ENCODE peak calls at places on chromosomes 16 and 17, in four cellular contexts. B is right lobe of liver, U is sigmoid colon, X is stomach. D is an unnamed sample.

GRCh38 chr17:40480501-40481003 is 20.9 kb downstream of the TNS4 start:
- DNase-seq in B (no peak), U (no peak), X (peak), D (peak)

GRCh38 chr17:35188111-35188510 is 6.1 kb downstream of the SLC35G3 start:
- DNase-seq in B (no peak), U (no peak), X (no peak), D (no peak)

GRCh38 chr17:19978206-19978802 is 676 bp upstream of the AKAP10 start:
- DNase-seq in B (no peak), U (no peak), X (no peak), D (peak)

GRCh38 chr17:205817-206216 is 24.4 kb upstream of the DOC2B start:
- DNase-seq in B (no peak), U (peak), X (no peak), D (peak)

GRCh38 chr16:66510711-66511614 is 39.0 kb downstream of the TK2 start:
- DNase-seq in B (peak), U (peak), X (peak), D (no peak)

GRCh38 chr17:78824240-78824639 is 16.4 kb downstream of the USP36 start:
- DNase-seq in B (no peak), U (no peak), X (no peak), D (no peak)

GRCh38 chr16:89369266-89369895 is 121.0 kb downstream of the ANKRD11 start:
- DNase-seq in B (no peak), U (no peak), X (no peak), D (no peak)

GRCh38 chr16:56005958-56006357 is 130.8 kb upstream of the CES5A start:
- DNase-seq in B (no peak), U (no peak), X (no peak), D (no peak)

GRCh38 chr16:1530883-1531637 is 2.4 kb upstream of the TMEM204 start:
- DNase-seq in B (no peak), U (peak), X (no peak), D (no peak)

GRCh38 chr16:71590584-71590983 is 13.7 kb upstream of the TAT start:
- DNase-seq in B (peak), U (no peak), X (no peak), D (no peak)

GRCh38 chr17:61128671-61129115 is 270.9 kb upstream of the TBX2 start:
- DNase-seq in B (no peak), U (no peak), X (no peak), D (no peak)

GRCh38 chr17:33267279-33267790 is 25.8 kb downstream of the ASIC2 start:
- DNase-seq in B (no peak), U (no peak), X (no peak), D (no peak)

GRCh38 chr17:3695129-3695722 is 729 bp downstream of the P2RX5 start:
- DNase-seq in B (no peak), U (no peak), X (no peak), D (no peak)

GRCh38 chr16:19710191-19710908 is 7.7 kb downstream of the KNOP1 start:
- DNase-seq in B (no peak), U (no peak), X (no peak), D (peak)

GRCh38 chr16:69119536-69119935 is 12.9 kb downstream of the CHTF8 start:
- DNase-seq in B (peak), U (no peak), X (no peak), D (peak)

GRCh38 chr16:67268136-67268579 is 11.2 kb upstream of the PLEKHG4 start:
- DNase-seq in B (no peak), U (peak), X (peak), D (peak)

GRCh38 chr16:74485916-74486315 is 64.6 kb upstream of the CLEC18B start:
- DNase-seq in B (no peak), U (no peak), X (no peak), D (no peak)

GRCh38 chr17:61635913-61636432 is 45.0 kb upstream of the NACA2 start:
- DNase-seq in B (peak), U (no peak), X (peak), D (no peak)

GRCh38 chr17:50949128-50950001 is 83.2 kb upstream of the TOB1 start:
- DNase-seq in B (peak), U (peak), X (no peak), D (no peak)

GRCh38 chr17:43936434-43936833 is 5.8 kb downstream of the PPY start:
- DNase-seq in B (no peak), U (no peak), X (no peak), D (no peak)

GRCh38 chr16:2096853-2097620 is 38.7 kb downstream of the PKD1 start:
- DNase-seq in B (no peak), U (no peak), X (no peak), D (no peak)

GRCh38 chr16:67173808-67174705 is 3.7 kb downstream of the NOL3 start:
- DNase-seq in B (peak), U (peak), X (peak), D (peak)

GRCh38 chr16:24848065-24848464 is 2.3 kb downstream of the SLC5A11 start:
- DNase-seq in B (no peak), U (peak), X (no peak), D (no peak)

GRCh38 chr17:32852811-32853210 is 24.1 kb downstream of the MYO1D start:
- DNase-seq in B (no peak), U (no peak), X (no peak), D (no peak)

GRCh38 chr16:668519-669171 is 713 bp downstream of the RHOT2 start:
- DNase-seq in B (no peak), U (no peak), X (no peak), D (no peak)

GRCh38 chr16:84585886-84586285 is 32.0 kb downstream of the COTL1 start:
- DNase-seq in B (no peak), U (no peak), X (no peak), D (no peak)

GRCh38 chr17:327296-327695 is 25.3 kb downstream of the RPH3AL start:
- DNase-seq in B (no peak), U (peak), X (no peak), D (peak)

DNA sequence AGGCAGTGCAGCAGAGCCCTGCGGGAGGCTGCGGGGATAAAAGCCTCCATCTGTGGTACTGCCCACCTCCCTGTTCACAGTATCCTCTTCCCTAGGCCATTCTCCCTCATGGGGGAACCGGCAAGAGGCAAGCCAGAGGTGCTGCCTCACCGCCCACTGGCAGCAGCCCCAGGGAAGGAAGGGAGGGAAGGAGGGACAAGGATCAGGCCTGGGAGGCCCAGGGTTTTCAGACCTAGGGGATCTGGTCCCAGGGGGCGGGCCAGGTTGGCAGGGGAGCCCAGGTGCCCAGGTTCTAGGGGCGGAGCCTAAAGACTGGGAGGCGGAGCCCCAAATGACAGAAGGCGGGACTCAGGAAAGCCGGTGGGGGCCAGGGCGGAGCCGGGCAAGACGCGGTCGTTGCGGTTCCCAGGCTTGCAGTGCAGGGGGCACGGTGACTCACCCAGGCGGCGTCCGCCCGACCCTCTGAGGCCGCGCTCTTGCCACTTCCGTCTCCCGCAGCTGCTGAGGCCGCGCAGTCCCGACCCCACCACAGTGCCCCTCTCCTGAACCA is 3.0 kb upstream of the MTMR4 start:
- DNase-seq in B (no peak), U (no peak), X (no peak), D (no peak)
- TF ChIP-seq POLR2A in B (peak), U (peak), X (no peak), D (no peak)

DNA sequence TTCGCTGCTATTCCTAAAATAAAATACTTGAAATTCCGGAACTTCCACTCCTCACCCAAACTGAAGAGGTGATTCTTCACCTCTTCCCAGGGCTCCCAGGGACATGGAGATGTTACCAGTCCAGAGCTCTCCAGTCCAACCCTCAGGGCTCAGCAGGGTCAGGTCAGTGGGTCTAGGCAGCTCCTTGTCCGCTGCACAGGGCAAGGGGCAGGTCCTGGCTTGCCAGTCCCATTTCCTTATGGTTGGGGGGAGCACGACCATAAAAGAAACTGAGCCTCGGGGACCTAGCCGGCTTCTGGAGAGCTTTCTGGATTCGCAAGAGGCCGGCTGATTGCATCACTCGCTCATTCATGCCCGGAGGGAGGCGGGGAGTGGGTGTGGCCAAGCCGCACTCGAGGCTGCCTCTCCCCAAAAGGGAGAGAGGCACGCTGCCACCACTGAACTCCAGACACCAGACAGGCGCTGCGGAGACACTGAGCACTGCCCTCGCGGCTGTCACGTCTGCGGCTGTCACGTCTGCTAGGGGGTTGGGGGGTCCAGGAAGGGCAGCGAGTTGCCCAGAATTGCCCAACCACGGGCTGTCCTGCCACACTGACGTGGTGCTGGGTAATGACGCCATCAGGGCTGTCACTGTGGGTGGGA is 15.8 kb downstream of the SLC7A5 start:
- DNase-seq in B (peak), U (peak), X (peak), D (peak)
- TF ChIP-seq POLR2A in B (peak), U (peak), X (no peak), D (no peak)

DNA sequence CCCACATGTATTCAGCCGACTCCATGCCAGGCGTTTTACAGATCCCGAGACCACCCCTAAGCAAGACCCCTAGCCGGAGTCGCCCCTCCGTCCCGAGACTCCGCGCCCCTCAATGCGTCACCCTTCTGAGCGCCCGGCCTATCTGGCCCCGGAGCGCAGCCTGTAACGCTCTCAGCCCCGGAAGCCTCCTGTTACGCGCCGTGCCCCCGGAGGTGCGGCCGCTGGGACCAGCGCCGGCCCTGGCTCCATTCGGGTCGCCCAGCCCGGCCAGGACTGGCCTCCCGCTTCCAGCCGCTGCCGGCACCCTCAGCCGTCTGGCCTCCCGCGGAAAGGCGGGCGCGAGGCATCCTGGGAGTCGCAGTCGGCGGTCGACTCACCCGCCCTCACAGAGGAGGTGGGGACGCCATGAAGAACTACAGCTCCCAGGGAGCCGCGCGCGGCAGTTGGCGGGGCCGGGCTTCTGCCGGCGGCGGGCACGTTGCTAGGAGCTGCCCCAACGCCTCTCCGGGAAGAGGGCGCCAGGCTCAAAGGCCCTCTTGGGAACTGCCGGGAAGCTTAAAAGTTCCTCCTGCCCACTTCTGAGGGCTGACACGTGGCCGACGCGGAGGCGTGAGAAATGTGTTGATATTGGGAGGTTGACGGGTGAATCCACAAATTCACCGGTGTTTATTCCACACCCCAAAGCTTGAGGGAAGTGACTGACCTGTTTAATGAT is at the start of gene FBF1:
- DNase-seq in B (peak), U (peak), X (peak), D (peak)
- TF ChIP-seq POLR2A in B (peak), U (peak), X (no peak), D (peak)

GRCh38 chr16:31487720-31488629 is 5.1 kb downstream of the SLC5A2 start:
- DNase-seq in B (no peak), U (no peak), X (peak), D (peak)
- TF ChIP-seq POLR2A in B (no peak), U (no peak), X (no peak), D (no peak)

GRCh38 chr17:54900457-54901229 is at the start of gene TOM1L1:
- DNase-seq in B (peak), U (peak), X (peak), D (no peak)
- TF ChIP-seq POLR2A in B (peak), U (no peak), X (no peak), D (no peak)

DNA sequence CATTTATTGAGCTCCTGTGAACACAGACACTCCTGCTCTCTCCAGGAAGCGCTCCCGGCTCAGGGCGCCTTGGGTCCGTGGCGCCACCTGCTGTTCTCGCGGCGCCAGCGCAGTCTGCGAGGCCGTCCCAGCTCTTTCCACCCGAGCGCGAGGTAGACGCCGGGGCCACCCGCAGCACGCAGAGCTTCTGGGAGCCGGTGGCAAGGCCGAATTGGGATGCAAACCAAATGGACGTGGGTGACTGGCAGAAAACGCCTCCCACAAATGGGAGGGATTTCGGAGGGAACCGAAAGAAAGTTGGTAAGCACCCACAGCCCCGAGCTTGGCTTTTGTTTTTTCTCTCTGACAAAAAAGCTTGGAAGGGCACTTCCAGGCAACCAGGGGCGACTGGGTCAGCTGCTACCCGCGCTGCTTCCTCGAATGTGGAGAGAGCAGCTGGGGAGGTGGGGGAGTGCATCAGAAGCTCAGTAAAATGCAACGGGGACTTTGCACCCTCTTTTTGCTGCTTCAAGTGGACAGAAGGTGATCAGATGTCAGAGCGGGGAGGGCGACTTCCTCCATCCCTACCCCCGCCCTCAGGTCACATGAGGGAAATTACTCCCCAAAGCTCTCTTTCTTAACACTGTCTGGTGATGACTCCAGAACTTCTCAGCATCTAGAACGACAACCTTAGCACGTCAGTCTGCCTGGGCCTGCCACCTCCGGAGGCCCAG is 13.5 kb upstream of the N4BP1 start:
- DNase-seq in B (peak), U (peak), X (peak), D (peak)
- TF ChIP-seq POLR2A in B (peak), U (no peak), X (no peak), D (no peak)

DNA sequence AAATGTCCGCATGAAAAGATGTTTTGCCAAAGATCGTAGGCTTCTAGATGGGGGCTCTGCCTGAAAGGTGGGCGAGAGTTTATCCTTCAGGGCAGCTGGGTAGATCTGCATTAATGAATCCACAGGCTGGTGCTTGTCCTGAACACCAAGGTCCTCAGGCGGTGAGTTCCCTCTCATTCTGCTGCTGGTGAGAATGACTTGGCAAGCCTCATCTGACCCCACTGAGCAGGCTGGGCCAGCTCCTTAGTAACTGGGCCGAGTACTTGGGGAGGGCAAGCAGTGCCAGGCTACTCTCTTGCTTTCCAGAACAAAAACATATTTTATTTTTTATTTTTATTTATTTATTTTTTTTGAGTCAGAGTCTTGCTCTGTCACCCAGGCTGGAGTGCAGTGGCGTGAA is 36.9 kb upstream of the MGAT5B start:
- DNase-seq in B (no peak), U (no peak), X (no peak), D (no peak)
- TF ChIP-seq POLR2A in B (no peak), U (no peak), X (no peak), D (no peak)

GRCh38 chr16:30526823-30527634 is 663 bp upstream of the ZNF768 start:
- DNase-seq in B (peak), U (peak), X (peak), D (peak)
- TF ChIP-seq POLR2A in B (peak), U (peak), X (no peak), D (peak)